ENCODE peak calls at places on chromosome 15, in eight cellular contexts. M, U, I, L, G, V, F and N are unnamed samples.
A peak's percentile ranks its signal among the peaks of the same experiment; 100 is the strongest.

GRCh38 chr15:90325677-90326200 is 26.3 kb upstream of the ZNF774 start:
- DNase-seq in G (no peak), F (no peak), M (no peak), V (no peak), L (no peak), U (no peak), I (no peak), N (no peak)

GRCh38 chr15:51046799-51047449 is 47.8 kb downstream of the TNFAIP8L3 start:
- DNase-seq in I (no peak), V (no peak), M (no peak), F (no peak), U (no peak), G (no peak), L (no peak), N (no peak)

GRCh38 chr15:66757521-66757920 is 55.5 kb downstream of the SMAD6 start:
- DNase-seq in U (no peak), I (no peak), G (no peak), L (no peak), M (no peak), F (no peak), V (no peak), N (no peak)

GRCh38 chr15:94230886-94231727 is at the start of gene MCTP2:
- DNase-seq in V (peak; percentile 86), U (peak; percentile 2), G (peak; percentile 47), M (peak; percentile 88), F (no peak), L (peak; percentile 70), I (peak; percentile 69), N (peak; percentile 83)

GRCh38 chr15:44811347-44811746 is 75.0 kb downstream of the TRIM69 start:
- DNase-seq in V (no peak), G (no peak), L (no peak), M (peak; percentile 49), F (no peak), I (no peak), U (peak; percentile 51), N (no peak)

GRCh38 chr15:79523266-79523665 is 91.1 kb downstream of the MINAR1 start:
- DNase-seq in U (no peak), G (no peak), F (no peak), L (no peak), V (no peak), M (no peak), I (no peak), N (no peak)

GRCh38 chr15:88344786-88345185 is 88.2 kb upstream of the NTRK3 start:
- DNase-seq in L (no peak), M (no peak), I (no peak), U (no peak), G (no peak), V (no peak), F (no peak), N (no peak)

GRCh38 chr15:33089878-33090757 is 104.4 kb downstream of the FMN1 start:
- DNase-seq in L (no peak), U (peak; percentile 72), F (no peak), I (no peak), G (no peak), V (no peak), M (no peak), N (no peak)

GRCh38 chr15:74653426-74654082 is 37.9 kb downstream of the CLK3 start:
- DNase-seq in U (no peak), L (no peak), V (no peak), I (no peak), G (no peak), M (peak; percentile 56), F (no peak), N (no peak)

GRCh38 chr15:84690342-84690741 is 25.6 kb downstream of the SEC11A start:
- DNase-seq in M (no peak), V (no peak), I (no peak), G (no peak), U (no peak), F (no peak), L (no peak), N (no peak)

GRCh38 chr15:100022426-100022825 is 289.2 kb upstream of the LYSMD4 start:
- DNase-seq in F (no peak), V (no peak), U (no peak), L (no peak), I (no peak), M (no peak), G (no peak), N (no peak)

GRCh38 chr15:38217181-38217580 is 35.5 kb upstream of the SPRED1 start:
- DNase-seq in I (no peak), F (no peak), U (no peak), V (no peak), L (no peak), G (no peak), M (peak; percentile 9), N (no peak)

GRCh38 chr15:70236306-70237103 is 138.8 kb upstream of the TLE3 start:
- DNase-seq in V (peak; percentile 26), F (no peak), U (no peak), M (no peak), G (no peak), L (no peak), I (no peak), N (no peak)

GRCh38 chr15:68644088-68644904 is 65.5 kb downstream of the CORO2B start:
- DNase-seq in L (no peak), F (no peak), I (peak; percentile 10), M (peak; percentile 13), V (no peak), U (no peak), G (no peak), N (no peak)

GRCh38 chr15:66749841-66750575 is 48.0 kb downstream of the SMAD6 start:
- DNase-seq in I (no peak), L (no peak), F (no peak), U (no peak), V (no peak), M (peak; percentile 42), G (no peak), N (no peak)

GRCh38 chr15:68989876-68990754 is 24.4 kb upstream of the NOX5 start:
- DNase-seq in L (no peak), U (no peak), G (no peak), V (no peak), I (no peak), M (no peak), F (no peak), N (no peak)

GRCh38 chr15:51907136-51907862 is 64.3 kb downstream of the LEO1 start:
- DNase-seq in M (peak; percentile 93), G (no peak), U (no peak), I (no peak), F (peak; percentile 9), L (no peak), V (no peak), N (no peak)

GRCh38 chr15:35302340-35302739 is 217.2 kb upstream of the NANOGP8 start:
- DNase-seq in L (no peak), U (no peak), M (no peak), V (no peak), F (no peak), G (no peak), I (no peak), N (no peak)

GRCh38 chr15:76274226-76274625 is 37.0 kb downstream of the ETFA start:
- DNase-seq in I (no peak), L (no peak), M (no peak), G (no peak), F (no peak), U (no peak), V (no peak), N (no peak)

GRCh38 chr15:73751896-73752816 is 995 bp downstream of the INSYN1 start:
- DNase-seq in V (no peak), F (no peak), L (no peak), G (no peak), I (no peak), U (no peak), M (no peak), N (peak; percentile 67)

GRCh38 chr15:75864213-75865059 is 21.2 kb downstream of the UBE2Q2 start:
- DNase-seq in G (no peak), V (no peak), I (no peak), F (no peak), L (no peak), U (no peak), M (no peak), N (no peak)

GRCh38 chr15:60673918-60674558 is 195.1 kb upstream of the ICE2 start:
- DNase-seq in V (peak; percentile 60), L (peak; percentile 50), M (peak; percentile 87), U (no peak), G (no peak), F (no peak), I (no peak), N (no peak)

GRCh38 chr15:37109952-37110630 is 9.7 kb upstream of the MEIS2 start:
- DNase-seq in L (peak; percentile 64), V (no peak), G (no peak), F (no peak), M (peak; percentile 17), U (no peak), I (no peak), N (peak; percentile 77)

GRCh38 chr15:65818927-65819562 is 27.0 kb upstream of the DENND4A start:
- DNase-seq in V (no peak), G (no peak), U (no peak), L (no peak), I (no peak), F (no peak), M (no peak), N (no peak)

GRCh38 chr15:88872106-88872505 is 23.2 kb downstream of the HAPLN3 start:
- DNase-seq in V (no peak), L (no peak), F (no peak), G (no peak), U (no peak), I (no peak), M (no peak), N (no peak)

GRCh38 chr15:47736123-47736786 is 18.9 kb downstream of the SEMA6D start:
- DNase-seq in F (no peak), M (no peak), I (no peak), V (no peak), G (no peak), L (no peak), U (no peak), N (no peak)

GRCh38 chr15:69380100-69380725 is 33.9 kb upstream of the KIF23 start:
- DNase-seq in M (no peak), L (no peak), I (no peak), G (no peak), V (no peak), U (no peak), F (no peak), N (no peak)

GRCh38 chr15:64847448-64847847 is 5.7 kb downstream of the PLEKHO2 start:
- DNase-seq in M (no peak), L (no peak), F (no peak), U (no peak), G (no peak), V (no peak), I (no peak), N (no peak)